ENCODE peak calls at places on chromosomes 4 and X, in four cellular contexts. X, K, I and Z are unnamed samples.

GRCh38 chr4:150119492-150119891 is 41.2 kb downstream of the DCLK2 start:
- DNase-seq in X (no peak), K (peak), I (no peak), Z (no peak)

GRCh38 chr4:41154814-41155177 is 59.5 kb downstream of the APBB2 start:
- DNase-seq in K (no peak), I (no peak), X (no peak), Z (no peak)

GRCh38 chrX:13470680-13470967 is 98.8 kb upstream of the EGFL6 start:
- DNase-seq in I (no peak), X (no peak), K (no peak), Z (no peak)

GRCh38 chr4:127212701-127213100 is 420.1 kb upstream of the INTU start:
- DNase-seq in K (no peak), I (no peak), X (no peak), Z (no peak)

GRCh38 chr4:94507708-94508107 is 56.0 kb downstream of the PDLIM5 start:
- DNase-seq in X (peak), K (peak), I (no peak), Z (no peak)

GRCh38 chrX:19121898-19122640 is at the start of gene ADGRG2:
- DNase-seq in I (no peak), X (no peak), K (no peak), Z (peak)

GRCh38 chr4:12403175-12403574 is 974.5 kb upstream of the HS3ST1 start:
- DNase-seq in K (no peak), I (no peak), X (no peak), Z (no peak)

GRCh38 chrX:40471965-40472648 is 108.7 kb upstream of the ATP6AP2 start:
- DNase-seq in X (peak), I (peak), K (peak), Z (peak)

GRCh38 chr4:140005699-140006098 is 148.3 kb downstream of the MAML3 start:
- DNase-seq in X (no peak), I (no peak), K (no peak), Z (no peak)

GRCh38 chrX:10569946-10570345 is 50.4 kb downstream of the MID1 start:
- DNase-seq in K (no peak), X (no peak), I (no peak), Z (no peak)

GRCh38 chr4:185464184-185464583 is 7.3 kb downstream of the CCDC110 start:
- DNase-seq in K (no peak), I (no peak), X (no peak), Z (no peak)

DNA sequence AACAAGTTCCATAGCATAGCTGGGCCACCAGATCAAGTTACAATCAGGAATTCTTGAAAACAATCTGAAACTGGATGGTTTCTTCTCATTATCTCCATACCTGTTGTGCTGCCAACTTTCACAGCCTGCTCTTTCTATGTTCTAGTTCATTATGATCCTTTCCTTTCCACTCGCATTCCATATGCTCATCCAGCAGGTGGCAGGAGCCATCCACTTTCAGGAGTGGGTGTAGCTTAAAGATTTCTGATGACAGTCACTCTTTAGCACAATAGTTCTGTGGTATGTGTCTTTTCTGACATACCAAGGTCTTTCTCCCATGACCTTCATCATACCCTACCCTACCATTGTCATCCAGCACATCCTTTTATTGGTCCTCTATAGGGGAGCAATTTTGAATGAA is 46.4 kb downstream of the PAGE2 start:
- DNase-seq in X (peak), K (peak), I (no peak), Z (peak)
- TF ChIP-seq TARDBP in X (no peak), K (no peak), I (no peak), Z (no peak)

DNA sequence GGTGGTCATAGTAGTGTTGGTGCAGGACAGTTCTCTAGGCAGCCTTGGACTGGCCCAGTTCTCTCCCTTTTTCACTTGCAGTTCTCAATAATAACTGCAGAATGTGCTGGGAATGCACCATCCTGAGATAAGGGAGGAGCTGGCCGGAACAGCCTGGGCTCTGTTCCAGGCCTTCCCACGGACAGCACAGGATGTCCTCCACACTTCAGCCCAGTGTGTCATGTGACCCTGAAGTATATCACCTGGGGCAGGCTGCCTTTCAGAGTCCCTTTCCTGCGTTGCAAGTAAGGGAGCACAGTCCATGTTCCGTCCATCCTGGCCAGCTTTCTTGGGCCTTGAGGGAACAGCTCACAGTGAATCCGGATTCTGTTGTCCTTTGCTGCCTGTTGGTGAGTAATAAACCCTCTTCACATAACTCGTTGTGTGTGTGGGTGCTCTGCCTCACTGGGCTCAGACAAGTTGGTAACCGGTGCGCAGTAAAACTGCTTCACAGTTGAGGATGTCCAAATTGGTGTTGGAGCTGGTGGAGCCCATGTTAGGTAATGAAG is 32.3 kb upstream of the BBS12 start:
- DNase-seq in I (no peak), K (peak), X (peak), Z (no peak)
- TF ChIP-seq TARDBP in I (no peak), K (no peak), X (no peak), Z (no peak)

GRCh38 chr4:3729188-3729884 is 36.8 kb upstream of the ADRA2C start:
- DNase-seq in K (no peak), I (no peak), X (no peak), Z (no peak)
- TF ChIP-seq TARDBP in K (no peak), I (no peak), X (no peak), Z (no peak)

GRCh38 chr4:155722336-155722735 is 36.5 kb upstream of the GUCY1B1 start:
- DNase-seq in K (no peak), I (no peak), X (no peak), Z (no peak)

GRCh38 chr4:155722816-155723499 is 35.9 kb upstream of the GUCY1B1 start:
- DNase-seq in I (no peak), X (no peak), K (no peak), Z (no peak)
- TF ChIP-seq TARDBP in I (no peak), X (no peak), K (no peak), Z (no peak)

DNA sequence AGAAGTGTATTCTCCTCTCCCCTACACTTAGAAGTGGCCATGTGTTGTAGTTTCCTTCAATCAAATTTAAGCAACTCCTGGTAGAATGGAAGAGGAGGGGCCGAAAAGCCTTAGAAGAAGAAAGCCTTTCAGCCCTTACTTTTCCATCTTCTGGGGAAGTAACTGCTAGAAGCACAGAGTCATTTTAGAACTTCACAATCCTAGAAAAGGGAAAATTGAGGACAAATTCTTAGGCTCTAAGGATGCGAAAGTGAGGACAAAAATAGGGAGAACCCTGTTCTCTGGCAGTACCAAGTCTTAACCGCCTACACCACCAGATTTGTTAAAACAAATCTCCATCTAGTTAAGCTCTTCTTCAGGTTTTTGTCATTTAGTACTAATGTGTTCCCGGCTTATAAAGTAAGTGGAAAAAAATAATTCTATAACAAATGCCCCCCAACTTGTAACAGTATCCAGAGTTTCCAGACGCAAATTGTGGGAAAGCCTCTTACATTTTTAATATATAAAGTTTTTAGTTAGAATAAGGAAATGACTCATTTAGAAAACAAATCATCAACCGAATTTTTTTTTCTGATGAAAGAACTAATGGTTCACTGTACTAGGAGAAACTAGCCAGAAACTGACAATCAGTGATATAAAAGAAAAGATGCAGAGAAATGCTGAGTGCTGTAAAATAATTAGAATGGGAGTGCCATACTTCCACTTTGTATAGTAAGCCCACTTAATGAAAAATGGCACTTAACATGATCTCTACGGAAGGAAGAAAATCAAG is 76.0 kb downstream of the ARAP2 start:
- DNase-seq in I (no peak), K (no peak), X (no peak), Z (no peak)
- TF ChIP-seq TARDBP in I (no peak), K (no peak), X (no peak), Z (no peak)

GRCh38 chrX:70402721-70403120 is 20.4 kb upstream of the GDPD2 start:
- DNase-seq in X (no peak), I (no peak), K (no peak), Z (no peak)

DNA sequence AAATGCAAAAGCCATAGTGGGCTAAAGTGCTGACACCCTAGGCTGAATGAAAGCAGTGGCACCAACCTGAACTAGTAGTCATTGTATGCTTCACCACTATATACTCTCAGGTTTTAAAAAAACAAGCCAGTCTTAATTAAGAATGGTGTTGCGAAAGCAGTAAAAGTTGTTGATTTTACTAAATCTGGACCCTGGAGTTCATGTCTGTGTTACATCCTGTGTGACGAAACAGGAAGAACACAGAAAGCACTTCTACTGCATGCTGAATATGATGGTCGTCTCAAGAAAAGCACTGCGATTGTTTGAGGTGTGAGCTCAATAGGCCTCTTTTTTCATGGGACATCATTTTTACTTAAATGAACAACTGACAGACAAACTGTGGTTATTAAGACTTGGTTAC is 24.2 kb upstream of the GDPD2 start:
- DNase-seq in I (no peak), K (peak), X (no peak), Z (no peak)
- TF ChIP-seq TARDBP in I (no peak), K (no peak), X (no peak), Z (no peak)

GRCh38 chr4:88965053-88965452 is 91.9 kb downstream of the FAM13A start:
- DNase-seq in K (no peak), I (no peak), X (no peak), Z (no peak)

GRCh38 chr4:88969746-88970145 is 87.2 kb downstream of the FAM13A start:
- DNase-seq in X (no peak), I (no peak), K (no peak), Z (no peak)

GRCh38 chr4:88964450-88964849 is 92.5 kb downstream of the FAM13A start:
- DNase-seq in I (no peak), X (no peak), K (no peak), Z (no peak)

GRCh38 chr4:88969271-88969670 is 87.7 kb downstream of the FAM13A start:
- DNase-seq in X (no peak), I (no peak), K (peak), Z (no peak)

DNA sequence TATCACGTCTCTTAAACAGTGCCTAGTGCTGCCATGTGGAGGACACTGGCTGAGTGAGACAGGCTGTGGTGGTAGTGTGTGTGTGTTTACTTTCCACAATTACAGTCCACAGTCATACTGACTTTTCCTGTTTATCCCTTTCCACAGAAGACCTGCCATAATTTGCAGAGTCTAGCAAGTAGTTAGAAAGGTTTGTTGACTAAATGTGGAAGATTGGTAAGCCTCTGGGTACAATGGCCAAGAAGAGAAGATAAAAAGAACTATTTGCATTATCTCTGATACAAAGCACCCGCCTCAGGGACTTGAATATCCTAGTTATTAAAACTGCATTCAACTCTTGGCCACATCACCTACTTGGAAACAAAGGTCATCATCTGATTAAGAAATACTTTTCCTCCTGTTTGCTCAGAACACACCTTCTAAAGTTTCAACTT is 89.1 kb downstream of the FAM13A start:
- DNase-seq in I (no peak), X (no peak), K (no peak), Z (no peak)
- TF ChIP-seq TARDBP in I (no peak), X (no peak), K (no peak), Z (no peak)

GRCh38 chr4:26144526-26145167 is 176.2 kb upstream of the RBPJ start:
- DNase-seq in K (no peak), X (no peak), I (no peak), Z (no peak)
- TF ChIP-seq TARDBP in K (no peak), X (no peak), I (no peak), Z (no peak)

GRCh38 chr4:134905061-134905460 is 703.5 kb upstream of the PABPC4L start:
- DNase-seq in I (no peak), K (no peak), X (no peak), Z (no peak)
- TF ChIP-seq TARDBP in I (no peak), K (no peak), X (no peak), Z (no peak)